ENCODE peak calls at places on chromosomes 1 and 21, in five cellular contexts. O, X, N, D and J are unnamed samples.

GRCh38 chr1:221837886-221838285 is 96.0 kb upstream of the DUSP10 start:
- DNase-seq in O (no peak), X (no peak), N (no peak), D (no peak), J (no peak)

GRCh38 chr1:87814573-87814972 is 485.9 kb downstream of the LMO4 start:
- DNase-seq in O (no peak), X (no peak), N (no peak), D (no peak), J (no peak)

GRCh38 chr21:29538115-29538514 is 239.4 kb downstream of the BACH1 start:
- DNase-seq in O (no peak), X (no peak), N (no peak), D (peak), J (peak)

GRCh38 chr1:43321331-43321891 is 16.2 kb upstream of the MPL start:
- DNase-seq in O (no peak), X (no peak), N (no peak), D (no peak), J (no peak)

GRCh38 chr21:46024983-46025860 is 43.7 kb downstream of the COL6A1 start:
- DNase-seq in O (no peak), X (peak), N (no peak), D (peak), J (peak)

GRCh38 chr1:207021139-207021861 is 11.3 kb downstream of the C1orf116 start:
- DNase-seq in O (no peak), X (no peak), N (no peak), D (peak), J (peak)

GRCh38 chr1:151898519-151898991 is 10.8 kb downstream of the THEM4 start:
- DNase-seq in O (no peak), X (no peak), N (peak), D (no peak), J (no peak)

GRCh38 chr1:48017716-48018115 is 20.5 kb upstream of the TRABD2B start:
- DNase-seq in O (no peak), X (no peak), N (no peak), D (peak), J (no peak)

GRCh38 chr1:15937706-15938168 is 38.2 kb downstream of the ZBTB17 start:
- DNase-seq in O (no peak), X (no peak), N (no peak), D (peak), J (peak)

GRCh38 chr1:94235189-94236020 is 2.0 kb downstream of the ARHGAP29 start:
- DNase-seq in O (no peak), X (no peak), N (no peak), D (peak), J (peak)

GRCh38 chr1:28976254-28976653 is 61.9 kb downstream of the EPB41 start:
- DNase-seq in O (no peak), X (no peak), N (no peak), D (no peak), J (no peak)

GRCh38 chr1:197918815-197919522 is 1.8 kb downstream of the LHX9 start:
- DNase-seq in O (no peak), X (peak), N (no peak), D (no peak), J (no peak)

GRCh38 chr21:40143822-40144525 is 276.7 kb downstream of the PCP4 start:
- DNase-seq in O (no peak), X (no peak), N (peak), D (peak), J (peak)
- TF ChIP-seq CTCF in O (peak), X (no peak), N (peak), D (peak), J (peak)

DNA sequence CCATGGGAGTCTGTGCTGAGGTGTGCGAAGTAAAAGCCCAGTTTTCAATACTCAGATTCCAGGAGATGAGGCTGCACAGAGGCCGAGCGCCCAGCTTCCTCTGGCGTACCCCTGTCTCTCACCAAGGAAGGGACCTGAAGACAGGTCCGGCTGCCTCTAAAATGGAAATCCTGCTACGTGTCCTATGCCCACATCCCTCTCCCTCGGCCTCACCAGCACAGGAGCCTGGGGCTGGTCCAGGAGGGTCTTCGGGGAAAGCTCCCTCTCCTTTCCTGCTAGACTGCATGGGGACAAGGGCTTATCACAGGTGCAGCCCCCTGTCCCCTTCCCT is 392 bp downstream of the MRPL55 start:
- DNase-seq in O (peak), X (no peak), N (no peak), D (no peak), J (no peak)
- H3K4me3 ChIP-seq in O (peak), X (peak), N (peak), D (peak), J (peak)

DNA sequence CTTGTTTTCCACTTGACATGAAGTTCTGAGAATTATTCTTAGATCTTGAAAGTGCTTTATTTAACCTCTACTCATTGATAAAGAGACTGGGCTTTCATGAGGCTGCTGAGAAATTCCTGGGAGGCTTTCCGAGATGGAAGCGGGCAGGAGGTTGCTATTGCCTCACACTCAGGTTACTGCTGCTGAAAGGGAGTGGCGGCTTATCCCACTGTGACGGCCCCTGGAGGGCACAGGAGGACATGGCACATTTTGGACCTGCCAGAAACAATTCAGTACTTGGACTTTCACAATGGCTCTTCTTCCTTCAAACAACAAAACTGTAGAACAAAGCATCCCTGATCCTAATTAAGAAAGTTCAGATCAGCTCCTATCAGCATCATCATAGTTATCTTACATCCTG is 16.2 kb upstream of the MARK1 start:
- DNase-seq in O (peak), X (no peak), N (no peak), D (no peak), J (no peak)
- TF ChIP-seq CTCF in O (no peak), X (no peak), N (no peak), D (no peak), J (no peak)

DNA sequence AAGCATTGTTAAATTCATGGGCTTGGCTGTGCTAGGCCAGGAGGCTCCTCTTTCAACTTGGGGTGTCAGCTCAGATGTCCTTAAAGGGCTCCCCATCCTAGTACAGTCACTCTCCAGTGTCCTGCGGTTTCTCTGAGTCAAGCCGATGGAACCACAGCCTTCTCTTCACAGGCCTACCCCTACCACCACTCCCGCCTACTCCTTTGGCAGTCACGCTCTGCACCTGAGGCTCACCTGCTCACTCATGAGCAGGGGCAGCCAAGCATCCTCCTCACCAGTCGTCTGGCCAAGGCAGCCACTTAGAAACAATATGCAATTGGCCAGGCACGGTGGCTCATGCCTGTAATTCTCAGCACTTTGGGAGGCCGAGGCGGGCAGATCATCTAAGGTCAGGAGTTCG is 3.6 kb downstream of the ACOT7 start:
- DNase-seq in O (no peak), X (no peak), N (no peak), D (no peak), J (no peak)
- H3K4me3 ChIP-seq in O (no peak), X (no peak), N (no peak), D (no peak), J (no peak)

GRCh38 chr1:157252473-157252872 is 114.3 kb upstream of the ETV3 start:
- DNase-seq in O (no peak), X (no peak), N (no peak), D (peak), J (peak)
- TF ChIP-seq CTCF in O (no peak), X (no peak), N (no peak), D (no peak), J (no peak)

GRCh38 chr1:160707171-160708109 is 4.2 kb downstream of the CD48 start:
- DNase-seq in O (no peak), X (no peak), N (no peak), D (no peak), J (no peak)

GRCh38 chr1:160708821-160709220 is 2.8 kb downstream of the CD48 start:
- DNase-seq in O (no peak), X (no peak), N (no peak), D (no peak), J (no peak)

GRCh38 chr1:160709715-160710114 is 1.9 kb downstream of the CD48 start:
- DNase-seq in O (no peak), X (no peak), N (no peak), D (no peak), J (no peak)

GRCh38 chr1:160710531-160711252 is 930 bp downstream of the CD48 start:
- DNase-seq in O (no peak), X (no peak), N (no peak), D (no peak), J (no peak)

GRCh38 chr1:160708118-160708517 is 3.5 kb downstream of the CD48 start:
- DNase-seq in O (no peak), X (no peak), N (no peak), D (no peak), J (no peak)
- H3K4me3 ChIP-seq in O (peak), X (no peak), N (peak), D (no peak), J (no peak)